ENCODE peak calls at places on chromosomes 13 and 19, in four cellular contexts. One of them, this sample, is unnamed.

GRCh38 chr13:99289265-99289664 is 17.9 kb downstream of the GPR183 start:
- DNase-seq in Calu3: no peak
- DNase-seq in tibial artery: no peak
- DNase-seq in activated CD4-positive, CD25-positive, alpha-beta regulatory T cell: no peak
- DNase-seq in this sample: no peak

GRCh38 chr13:63025741-63026140 is 1610.1 kb upstream of the PCDH20 start:
- DNase-seq in activated CD4-positive, CD25-positive, alpha-beta regulatory T cell: no peak
- DNase-seq in Calu3: no peak
- DNase-seq in tibial artery: no peak
- DNase-seq in this sample: no peak

GRCh38 chr19:36417752-36418286 is 625 bp downstream of the ZFP82 start:
- DNase-seq in activated CD4-positive, CD25-positive, alpha-beta regulatory T cell: no peak
- DNase-seq in Calu3: no peak
- DNase-seq in tibial artery: no peak
- DNase-seq in this sample: peak; percentile 71

GRCh38 chr19:10809693-10810285 is 26.2 kb downstream of the TMED1 start:
- DNase-seq in tibial artery: no peak
- DNase-seq in activated CD4-positive, CD25-positive, alpha-beta regulatory T cell: no peak
- DNase-seq in Calu3: no peak
- DNase-seq in this sample: no peak

GRCh38 chr13:23488442-23488841 is 54.9 kb upstream of the SACS start:
- DNase-seq in activated CD4-positive, CD25-positive, alpha-beta regulatory T cell: no peak
- DNase-seq in Calu3: no peak
- DNase-seq in tibial artery: no peak
- DNase-seq in this sample: no peak

GRCh38 chr19:40932008-40932959 is 50.3 kb upstream of the CYP2A7 start:
- DNase-seq in tibial artery: no peak
- DNase-seq in activated CD4-positive, CD25-positive, alpha-beta regulatory T cell: no peak
- DNase-seq in Calu3: no peak
- DNase-seq in this sample: no peak

GRCh38 chr13:36341718-36342117 is 4.5 kb downstream of the SPART start:
- DNase-seq in Calu3: no peak
- DNase-seq in activated CD4-positive, CD25-positive, alpha-beta regulatory T cell: no peak
- DNase-seq in tibial artery: no peak
- DNase-seq in this sample: no peak

GRCh38 chr19:15810335-15810734 is 5.1 kb downstream of the OR10H1 start:
- DNase-seq in tibial artery: no peak
- DNase-seq in activated CD4-positive, CD25-positive, alpha-beta regulatory T cell: no peak
- DNase-seq in Calu3: no peak
- DNase-seq in this sample: no peak

GRCh38 chr19:12899891-12900518 is 9.0 kb downstream of the GCDH start:
- DNase-seq in Calu3: no peak
- DNase-seq in tibial artery: no peak
- DNase-seq in activated CD4-positive, CD25-positive, alpha-beta regulatory T cell: no peak
- DNase-seq in this sample: no peak

GRCh38 chr13:26255717-26256277 is 1.9 kb downstream of the CDK8 start:
- DNase-seq in tibial artery: no peak
- DNase-seq in Calu3: no peak
- DNase-seq in activated CD4-positive, CD25-positive, alpha-beta regulatory T cell: no peak
- DNase-seq in this sample: no peak

This sample was measured in endodermal cell.